ENCODE peak calls at places on chromosomes 16 and 17, in seven cellular contexts. G is small intestine; F is AG04450; T is CD8-positive, alpha-beta T cell; M is GM23338; I is breast epithelium; U is psoas muscle. L is an unnamed sample.

GRCh38 chr17:47279062-47279801 is 25.6 kb downstream of the ITGB3 start:
- DNase-seq in G (peak), F (peak), T (no peak), M (peak), I (no peak), U (peak), L (peak)

GRCh38 chr16:64085291-64085690 is 1036.6 kb downstream of the CDH11 start:
- DNase-seq in G (no peak), F (no peak), T (no peak), M (no peak), I (no peak), U (no peak), L (no peak)

GRCh38 chr16:4450921-4451619 is 23.4 kb downstream of the NMRAL1 start:
- DNase-seq in G (no peak), F (no peak), T (no peak), M (peak), I (no peak), U (no peak), L (no peak)

GRCh38 chr17:28570716-28571254 is 539 bp downstream of the PIGS start:
- DNase-seq in G (peak), F (no peak), T (peak), M (peak), I (no peak), U (no peak), L (no peak)

GRCh38 chr16:7614022-7614795 is 281.6 kb downstream of the RBFOX1 start:
- DNase-seq in G (no peak), F (no peak), T (no peak), M (no peak), I (no peak), U (no peak), L (no peak)

GRCh38 chr16:87964049-87964448 is 12.8 kb downstream of the BANP start:
- DNase-seq in G (no peak), F (no peak), T (no peak), M (no peak), I (no peak), U (no peak), L (no peak)

GRCh38 chr17:57112994-57113393 is 27.9 kb downstream of the AKAP1 start:
- DNase-seq in G (no peak), F (no peak), T (no peak), M (no peak), I (no peak), U (no peak), L (no peak)

GRCh38 chr17:47830991-47831933 is at the start of the genes LRRC46 and MRPL10:
- DNase-seq in G (peak), F (peak), T (peak), M (peak), I (peak), U (peak), L (peak)

GRCh38 chr17:66918896-66919295 is 45.6 kb upstream of the CACNG4 start:
- DNase-seq in G (no peak), F (no peak), T (no peak), M (no peak), I (no peak), U (no peak), L (no peak)

GRCh38 chr16:80573700-80574120 is 32.9 kb downstream of the DYNLRB2 start:
- DNase-seq in G (no peak), F (no peak), T (no peak), M (no peak), I (no peak), U (no peak), L (no peak)

GRCh38 chr16:81703177-81704155 is 75.6 kb upstream of the PLCG2 start:
- DNase-seq in G (peak), F (no peak), T (no peak), M (peak), I (no peak), U (peak), L (no peak)

GRCh38 chr17:48593840-48594411 is 347 bp upstream of the HOXB5 start:
- DNase-seq in G (peak), F (peak), T (peak), M (peak), I (peak), U (peak), L (peak)

GRCh38 chr16:57266531-57267268 is 17.8 kb downstream of the PLLP start:
- DNase-seq in G (peak), F (no peak), T (no peak), M (no peak), I (no peak), U (no peak), L (no peak)

GRCh38 chr16:81716478-81717210 is 62.4 kb upstream of the PLCG2 start:
- DNase-seq in G (no peak), F (no peak), T (no peak), M (no peak), I (no peak), U (no peak), L (no peak)

GRCh38 chr16:30904114-30904780 is 7.8 kb downstream of the CTF1 start:
- DNase-seq in G (no peak), F (no peak), T (no peak), M (no peak), I (no peak), U (no peak), L (no peak)

GRCh38 chr17:17506181-17506741 is 10.1 kb upstream of the RASD1 start:
- DNase-seq in G (peak), F (no peak), T (no peak), M (no peak), I (peak), U (peak), L (no peak)

GRCh38 chr16:85555549-85556455 is 57.3 kb upstream of the GSE1 start:
- DNase-seq in G (peak), F (no peak), T (no peak), M (peak), I (no peak), U (no peak), L (no peak)

GRCh38 chr16:78871241-78871640 is 729.3 kb downstream of the MAF start:
- DNase-seq in G (no peak), F (no peak), T (no peak), M (no peak), I (no peak), U (no peak), L (no peak)

GRCh38 chr17:10614536-10615155 is 42.5 kb downstream of the MYH3 start:
- DNase-seq in G (peak), F (peak), T (no peak), M (peak), I (no peak), U (peak), L (no peak)

GRCh38 chr17:50063516-50064252 is 7.8 kb downstream of the ITGA3 start:
- DNase-seq in G (no peak), F (no peak), T (no peak), M (no peak), I (no peak), U (no peak), L (peak)

GRCh38 chr17:77872714-77873517 is 85.6 kb upstream of the TNRC6C start:
- DNase-seq in G (no peak), F (no peak), T (no peak), M (no peak), I (no peak), U (no peak), L (no peak)

GRCh38 chr17:82959990-82960418 is 119.4 kb upstream of the METRNL start:
- DNase-seq in G (no peak), F (no peak), T (no peak), M (no peak), I (peak), U (peak), L (no peak)

GRCh38 chr17:15963670-15964110 is 18.8 kb downstream of the ADORA2B start:
- DNase-seq in G (no peak), F (no peak), T (no peak), M (no peak), I (no peak), U (no peak), L (no peak)

GRCh38 chr16:22035094-22035675 is 27.3 kb downstream of the MOSMO start:
- DNase-seq in G (no peak), F (no peak), T (no peak), M (peak), I (no peak), U (no peak), L (no peak)

GRCh38 chr17:44924107-44924544 is 8.8 kb upstream of the GFAP start:
- DNase-seq in G (no peak), F (no peak), T (no peak), M (no peak), I (peak), U (no peak), L (no peak)

GRCh38 chr16:25922438-25922837 is 230.7 kb downstream of the HS3ST4 start:
- DNase-seq in G (no peak), F (no peak), T (no peak), M (no peak), I (no peak), U (no peak), L (no peak)

GRCh38 chr17:59046192-59046591 is 60.5 kb downstream of the TRIM37 start:
- DNase-seq in G (no peak), F (peak), T (no peak), M (no peak), I (no peak), U (no peak), L (no peak)

GRCh38 chr16:29025218-29025617 is 40.4 kb downstream of the LAT start:
- DNase-seq in G (no peak), F (no peak), T (no peak), M (no peak), I (no peak), U (no peak), L (no peak)

GRCh38 chr17:4073983-4074830 is 68.6 kb downstream of the ZZEF1 start:
- DNase-seq in G (no peak), F (no peak), T (no peak), M (no peak), I (no peak), U (peak), L (no peak)

GRCh38 chr17:60695960-60696359 is 18.3 kb downstream of the BCAS3 start:
- DNase-seq in G (no peak), F (no peak), T (no peak), M (no peak), I (no peak), U (no peak), L (no peak)

DNA sequence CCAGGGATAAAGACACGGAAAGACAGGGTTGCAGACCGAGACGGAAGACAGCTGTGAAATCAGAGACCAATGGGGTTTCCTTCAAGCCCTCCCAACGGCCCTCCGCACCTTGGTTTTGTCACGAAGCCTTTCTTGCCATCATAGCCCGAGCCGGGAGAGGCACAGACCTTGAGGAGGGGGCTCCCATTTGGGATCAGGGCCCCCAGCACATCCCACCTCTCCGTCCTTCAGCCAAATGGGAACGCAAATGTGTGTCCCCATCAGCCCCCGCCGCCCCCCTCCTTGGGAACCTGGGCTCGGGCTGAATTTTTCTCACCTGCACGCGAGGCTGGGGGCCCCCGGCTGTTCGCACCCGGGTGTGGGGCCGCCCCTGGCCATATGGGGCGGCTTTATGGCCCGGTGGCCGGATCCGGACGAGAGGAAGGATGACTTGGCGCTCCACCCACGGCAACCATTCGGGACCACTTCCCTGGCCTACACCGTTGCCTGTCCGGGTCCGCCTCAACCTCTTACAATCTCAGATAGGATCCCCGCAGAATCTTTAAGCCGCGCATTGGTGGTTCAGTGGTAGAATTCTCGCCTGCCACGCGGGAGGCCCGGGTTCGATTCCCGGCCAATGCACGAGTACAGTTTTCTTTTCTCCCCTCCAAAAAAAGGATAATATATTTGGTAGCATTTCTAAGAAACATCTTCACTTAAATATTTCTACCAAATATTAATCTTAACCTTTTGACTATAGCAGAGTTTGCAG is 1.5 kb upstream of the HES7 start:
- DNase-seq in G (peak), F (no peak), T (peak), M (peak), I (peak), U (peak), L (peak)
- H3K27ac ChIP-seq in G (no peak), F (no peak), T (peak), M (no peak), I (peak), U (no peak), L (no peak)

DNA sequence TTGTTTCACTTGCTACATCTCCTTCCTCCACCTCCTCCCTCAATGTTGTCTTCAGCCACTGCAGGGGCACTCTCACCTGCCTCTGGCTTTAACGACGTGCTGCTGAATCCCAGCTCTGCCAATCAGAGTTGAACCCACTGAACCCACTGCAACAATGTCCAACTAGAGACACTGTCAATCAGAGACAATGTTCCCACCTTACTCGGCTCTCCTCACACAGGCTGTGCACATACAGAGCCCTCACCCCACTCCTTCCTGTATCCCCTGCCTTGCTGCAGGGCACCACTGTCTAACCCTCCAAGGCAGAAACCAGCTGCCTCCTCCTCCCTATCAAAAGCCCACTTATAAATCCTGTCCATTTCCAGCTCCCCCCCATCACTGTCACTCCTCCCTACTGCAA is 58.7 kb downstream of the ANKRD11 start:
- DNase-seq in G (no peak), F (no peak), T (no peak), M (no peak), I (no peak), U (no peak), L (no peak)
- H3K27ac ChIP-seq in G (peak), F (peak), T (no peak), M (peak), I (no peak), U (no peak), L (no peak)

DNA sequence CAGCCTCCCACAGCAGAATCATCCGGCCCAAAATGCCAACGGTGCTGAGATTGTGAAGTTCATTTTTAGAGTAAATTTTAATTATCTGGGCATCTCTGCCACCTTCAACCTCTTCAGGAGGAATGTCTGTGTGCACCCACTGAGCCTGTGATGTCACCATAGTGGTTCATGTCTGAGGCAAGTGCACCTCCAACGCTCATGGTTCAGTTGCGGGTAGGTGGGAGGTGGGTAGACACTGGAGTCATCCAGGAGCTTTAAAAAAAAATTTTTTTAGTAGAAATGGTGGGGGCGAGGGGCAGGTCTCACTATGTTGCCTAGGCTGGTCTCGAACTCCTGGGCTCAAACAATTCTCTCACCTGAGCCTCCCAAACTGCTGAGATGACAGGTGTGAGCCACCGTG is 1.9 kb downstream of the FLYWCH1 start:
- DNase-seq in G (no peak), F (no peak), T (no peak), M (no peak), I (no peak), U (no peak), L (no peak)
- H3K27ac ChIP-seq in G (no peak), F (no peak), T (no peak), M (no peak), I (no peak), U (peak), L (no peak)

GRCh38 chr17:19269102-19269501 is 31.9 kb downstream of the EPN2 start:
- DNase-seq in G (no peak), F (no peak), T (no peak), M (no peak), I (no peak), U (no peak), L (no peak)
- H3K27ac ChIP-seq in G (no peak), F (no peak), T (no peak), M (no peak), I (peak), U (peak), L (peak)

GRCh38 chr17:1727258-1727789 is 2.8 kb downstream of the WDR81 start:
- DNase-seq in G (no peak), F (no peak), T (no peak), M (no peak), I (no peak), U (peak), L (no peak)

GRCh38 chr17:1726626-1727257 is 2.2 kb downstream of the WDR81 start:
- DNase-seq in G (no peak), F (no peak), T (no peak), M (no peak), I (no peak), U (peak), L (no peak)

GRCh38 chr17:1725642-1726511 is 1.4 kb downstream of the WDR81 start:
- DNase-seq in G (no peak), F (no peak), T (no peak), M (no peak), I (no peak), U (peak), L (no peak)

GRCh38 chr17:1724869-1725641 is 551 bp downstream of the WDR81 start:
- DNase-seq in G (no peak), F (no peak), T (no peak), M (peak), I (no peak), U (peak), L (no peak)

GRCh38 chr17:1724351-1724868 is at the start of gene WDR81:
- DNase-seq in G (peak), F (no peak), T (peak), M (peak), I (peak), U (peak), L (peak)
- H3K27ac ChIP-seq in G (peak), F (peak), T (peak), M (no peak), I (peak), U (peak), L (peak)

DNA sequence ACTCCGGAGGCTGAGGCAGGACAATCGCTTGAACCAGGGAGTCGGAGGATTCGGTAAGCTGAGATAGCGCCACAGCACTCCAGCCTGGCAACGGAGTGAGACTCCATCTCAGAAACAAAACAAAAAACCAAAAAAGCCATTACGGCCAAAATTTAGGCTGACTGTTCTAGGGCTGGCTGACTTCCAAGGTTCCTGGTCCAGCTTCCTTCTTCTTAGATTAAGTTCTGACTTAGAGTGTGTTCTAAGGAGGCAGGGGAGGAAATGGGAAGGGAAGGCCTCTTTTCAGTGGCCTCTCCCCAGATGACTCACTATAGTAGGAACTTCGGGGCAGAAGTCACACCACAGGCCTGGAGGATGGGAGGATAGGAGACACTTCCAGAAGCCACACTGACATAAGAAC is 27.7 kb upstream of the CLEC18B start:
- DNase-seq in G (peak), F (peak), T (no peak), M (no peak), I (no peak), U (peak), L (peak)
- H3K27ac ChIP-seq in G (peak), F (peak), T (no peak), M (no peak), I (peak), U (peak), L (peak)